ENCODE peak calls at places on chromosomes 13 and 19, in four cellular contexts. One of them, this sample, is unnamed.

GRCh38 chr19:9828551-9829063 is 889 bp downstream of the UBL5 start:
- DNase-seq in IMR-90: no peak
- DNase-seq in H1: no peak
- DNase-seq in trophoblast cell: no peak
- DNase-seq in this sample: no peak

GRCh38 chr19:39166571-39167391 is 30.0 kb upstream of the NCCRP1 start:
- DNase-seq in trophoblast cell: peak
- DNase-seq in H1: no peak
- DNase-seq in IMR-90: no peak
- DNase-seq in this sample: no peak

GRCh38 chr13:29428310-29428991 is 167.0 kb downstream of the SLC7A1 start:
- DNase-seq in H1: peak
- DNase-seq in trophoblast cell: no peak
- DNase-seq in IMR-90: no peak
- DNase-seq in this sample: peak

GRCh38 chr19:18057557-18057956 is 29.2 kb downstream of the IL12RB1 start:
- DNase-seq in H1: no peak
- DNase-seq in trophoblast cell: no peak
- DNase-seq in IMR-90: no peak
- DNase-seq in this sample: no peak

GRCh38 chr19:42280761-42281174 is 11.7 kb downstream of the CIC start:
- DNase-seq in H1: no peak
- DNase-seq in IMR-90: peak
- DNase-seq in trophoblast cell: no peak
- DNase-seq in this sample: no peak

GRCh38 chr13:50444726-50445125 is 398.8 kb downstream of the DLEU7 start:
- DNase-seq in IMR-90: no peak
- DNase-seq in trophoblast cell: no peak
- DNase-seq in H1: no peak
- DNase-seq in this sample: no peak

GRCh38 chr19:8145969-8146368 is 3.4 kb downstream of the FBN3 start:
- DNase-seq in IMR-90: no peak
- DNase-seq in H1: no peak
- DNase-seq in trophoblast cell: no peak
- DNase-seq in this sample: no peak

GRCh38 chr13:29707876-29708543 is 112.5 kb upstream of the SLC7A1 start:
- DNase-seq in H1: peak
- DNase-seq in IMR-90: peak
- DNase-seq in trophoblast cell: peak
- DNase-seq in this sample: peak

GRCh38 chr19:37045140-37045539 is 33.1 kb upstream of the ZNF420 start:
- DNase-seq in IMR-90: no peak
- DNase-seq in H1: no peak
- DNase-seq in trophoblast cell: no peak
- DNase-seq in this sample: no peak
- H3K14ac ChIP-seq in IMR-90: no peak
- H3K14ac ChIP-seq in H1: no peak
- H3K14ac ChIP-seq in trophoblast cell: no peak
- H3K14ac ChIP-seq in this sample: no peak

DNA sequence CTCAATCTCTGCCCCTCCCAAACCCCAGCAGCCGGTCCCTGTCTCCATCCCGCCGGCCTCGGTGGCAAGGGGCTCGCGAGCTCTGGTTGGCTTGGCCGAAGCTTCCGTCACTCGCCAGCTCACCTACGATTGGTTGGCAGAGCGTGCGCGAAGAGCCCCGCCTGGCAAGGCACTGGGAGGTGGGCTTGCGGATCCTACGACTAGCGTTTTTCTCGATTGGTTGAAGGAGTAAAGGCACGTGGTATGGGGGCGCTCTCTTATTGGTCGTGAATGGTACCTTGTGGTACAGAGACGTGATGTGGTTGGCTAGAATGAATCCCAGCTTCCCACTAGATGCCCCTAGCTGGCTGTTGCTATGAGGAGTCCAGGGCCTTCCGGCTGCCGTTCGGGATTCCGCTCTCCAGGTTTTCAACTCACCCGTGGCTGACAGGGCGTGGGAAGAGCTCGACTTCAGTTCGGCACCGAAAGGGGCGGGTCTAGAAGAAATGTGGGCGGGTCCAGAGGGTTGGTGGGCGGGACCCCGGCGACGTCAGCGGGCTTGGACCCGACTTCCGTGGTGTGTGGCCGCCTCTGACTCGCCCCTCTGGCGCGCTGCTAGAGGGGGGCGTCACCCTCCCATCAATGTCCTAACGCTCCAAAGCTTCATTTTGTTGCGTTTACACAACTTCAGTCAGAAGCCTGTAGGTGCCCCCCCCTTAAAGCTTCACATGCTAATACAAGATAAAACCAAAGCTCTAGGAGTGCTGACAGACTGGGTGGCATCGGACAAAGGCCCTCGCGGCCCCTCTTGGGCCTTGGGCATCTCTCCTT is 847 bp upstream of the RAP2A start:
- DNase-seq in trophoblast cell: peak
- DNase-seq in IMR-90: peak
- DNase-seq in H1: peak
- DNase-seq in this sample: peak
- H2BK120ac ChIP-seq in trophoblast cell: peak
- H2BK120ac ChIP-seq in IMR-90: peak
- H2BK120ac ChIP-seq in H1: no peak
- H2BK120ac ChIP-seq in this sample: no peak

DNA sequence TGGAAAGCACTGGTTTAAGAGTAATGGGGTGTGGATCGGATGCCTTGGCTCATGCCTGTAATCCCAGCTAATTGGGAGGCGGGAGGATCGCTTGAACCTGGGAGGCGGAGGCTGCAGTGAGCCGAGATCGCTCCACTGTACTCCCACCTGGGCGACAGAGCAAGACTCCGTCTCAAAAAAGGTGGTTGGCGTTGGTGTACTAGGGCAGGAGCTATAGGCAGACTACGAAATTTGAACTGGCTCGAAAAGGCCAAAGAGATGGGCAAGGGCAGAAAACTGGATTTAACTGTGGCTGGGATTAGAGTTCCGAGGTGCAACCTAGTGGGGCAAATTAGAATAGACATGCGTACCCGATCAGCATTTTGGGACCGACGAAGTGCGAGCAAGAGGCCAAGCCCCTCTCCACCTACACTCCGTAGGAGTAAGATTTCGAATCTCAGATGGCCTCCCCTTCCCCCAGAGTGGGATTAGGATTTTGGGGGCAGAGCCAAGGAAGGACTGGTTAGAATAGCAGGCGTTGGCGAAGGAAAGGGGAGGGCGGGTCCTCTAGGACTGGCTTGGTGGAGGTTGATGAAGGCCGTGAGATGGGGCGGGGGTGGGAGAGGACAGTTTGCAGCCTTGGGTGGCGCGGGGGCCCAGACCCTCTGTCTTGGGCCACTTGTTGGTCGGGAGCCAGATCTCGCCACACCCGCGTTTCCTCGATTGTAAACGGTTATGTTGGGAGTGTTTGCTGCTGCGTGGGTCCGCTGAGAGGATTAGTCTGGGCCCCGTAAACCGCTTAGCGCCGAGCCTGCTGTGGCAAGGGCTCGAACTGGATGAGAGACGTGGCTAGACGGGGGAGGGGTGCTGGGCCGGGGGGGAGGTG is 2.0 kb upstream of the INAFM1 start:
- DNase-seq in IMR-90: no peak
- DNase-seq in trophoblast cell: no peak
- DNase-seq in H1: peak
- DNase-seq in this sample: no peak
- H2AK5ac ChIP-seq in IMR-90: peak
- H2AK5ac ChIP-seq in trophoblast cell: peak
- H2AK5ac ChIP-seq in H1: no peak
- H2AK5ac ChIP-seq in this sample: peak

GRCh38 chr13:94548382-94549240 is 47.3 kb downstream of the TGDS start:
- DNase-seq in H1: no peak
- DNase-seq in trophoblast cell: no peak
- DNase-seq in IMR-90: peak
- DNase-seq in this sample: no peak
- H3K14ac ChIP-seq in H1: no peak
- H3K14ac ChIP-seq in trophoblast cell: peak
- H3K14ac ChIP-seq in IMR-90: peak
- H3K14ac ChIP-seq in this sample: peak

GRCh38 chr19:31260171-31260933 is 88.9 kb downstream of the TSHZ3 start:
- DNase-seq in H1: no peak
- DNase-seq in IMR-90: no peak
- DNase-seq in trophoblast cell: no peak
- DNase-seq in this sample: no peak
- H2BK120ac ChIP-seq in H1: no peak
- H2BK120ac ChIP-seq in IMR-90: no peak
- H2BK120ac ChIP-seq in trophoblast cell: no peak
- H2BK120ac ChIP-seq in this sample: no peak

GRCh38 chr13:34153428-34154180 is 335.7 kb downstream of the RFC3 start:
- DNase-seq in IMR-90: no peak
- DNase-seq in trophoblast cell: no peak
- DNase-seq in H1: no peak
- DNase-seq in this sample: no peak

GRCh38 chr13:34152409-34152808 is 334.5 kb downstream of the RFC3 start:
- DNase-seq in trophoblast cell: no peak
- DNase-seq in H1: no peak
- DNase-seq in IMR-90: no peak
- DNase-seq in this sample: no peak

GRCh38 chr13:34156841-34157365 is 339.0 kb downstream of the RFC3 start:
- DNase-seq in trophoblast cell: peak
- DNase-seq in H1: no peak
- DNase-seq in IMR-90: peak
- DNase-seq in this sample: no peak

GRCh38 chr13:34152996-34153395 is 335.0 kb downstream of the RFC3 start:
- DNase-seq in trophoblast cell: no peak
- DNase-seq in H1: no peak
- DNase-seq in IMR-90: no peak
- DNase-seq in this sample: no peak

GRCh38 chr13:34155931-34156607 is 338.1 kb downstream of the RFC3 start:
- DNase-seq in H1: no peak
- DNase-seq in IMR-90: peak
- DNase-seq in trophoblast cell: peak
- DNase-seq in this sample: no peak
- H2AK5ac ChIP-seq in H1: no peak
- H2AK5ac ChIP-seq in IMR-90: no peak
- H2AK5ac ChIP-seq in trophoblast cell: no peak
- H2AK5ac ChIP-seq in this sample: no peak